ENCODE peak calls at places on chromosome 21, in six cellular contexts. L is A549, M is breast epithelium, X is heart left ventricle, J is right lobe of liver, Y is esophagus squamous epithelium. A is an unnamed sample.

GRCh38 chr21:43719748-43720538 is 1.0 kb downstream of the PDXK start:
- DNase-seq in Y (no peak), L (no peak), X (no peak), J (no peak), M (no peak), A (peak; percentile 35)

GRCh38 chr21:39938086-39938611 is 70.9 kb downstream of the PCP4 start:
- DNase-seq in L (no peak), M (no peak), J (no peak), X (no peak), Y (no peak), A (peak; percentile 36)

GRCh38 chr21:33642896-33643657 is 776 bp downstream of the ITSN1 start:
- DNase-seq in L (peak; percentile 12), Y (no peak), M (no peak), J (peak; percentile 51), X (peak; percentile 34), A (peak; percentile 19)

GRCh38 chr21:46038871-46039397 is 57.4 kb downstream of the COL6A1 start:
- DNase-seq in Y (no peak), M (no peak), L (no peak), X (peak; percentile 77), J (no peak), A (peak; percentile 63)

GRCh38 chr21:15001773-15002647 is 62.8 kb downstream of the NRIP1 start:
- DNase-seq in L (no peak), J (no peak), X (no peak), M (no peak), Y (no peak), A (no peak)

GRCh38 chr21:45142469-45142868 is 68.1 kb downstream of the ADARB1 start:
- DNase-seq in X (no peak), L (no peak), M (no peak), Y (no peak), J (no peak), A (peak; percentile 32)

GRCh38 chr21:34881894-34882371 is 167.2 kb downstream of the RUNX1 start:
- DNase-seq in X (no peak), J (no peak), Y (no peak), L (peak; percentile 57), M (no peak), A (no peak)

GRCh38 chr21:16821588-16821987 is 691.3 kb upstream of the CXADR start:
- DNase-seq in Y (no peak), M (no peak), L (no peak), X (no peak), J (no peak), A (no peak)

GRCh38 chr21:46078322-46078981 is 19.5 kb upstream of the COL6A2 start:
- DNase-seq in Y (no peak), X (peak; percentile 8), J (no peak), L (no peak), M (peak; percentile 37), A (peak; percentile 9)

GRCh38 chr21:43702785-43703067 is 16.2 kb upstream of the PDXK start:
- DNase-seq in Y (no peak), J (no peak), L (no peak), M (no peak), X (no peak), A (no peak)

GRCh38 chr21:34736116-34736870 is 67.5 kb downstream of the CLIC6 start:
- DNase-seq in Y (no peak), X (no peak), J (no peak), L (no peak), M (no peak), A (no peak)

GRCh38 chr21:46264046-46264689 is 21.2 kb downstream of the MCM3AP start:
- DNase-seq in M (no peak), L (no peak), X (no peak), Y (no peak), J (no peak), A (no peak)

GRCh38 chr21:15088483-15088882 is 23.7 kb upstream of the NRIP1 start:
- DNase-seq in M (no peak), X (no peak), L (no peak), Y (no peak), J (no peak), A (no peak)

GRCh38 chr21:42047821-42048613 is 23.1 kb upstream of the UMODL1 start:
- DNase-seq in J (no peak), Y (no peak), L (no peak), X (peak; percentile 64), M (no peak), A (peak; percentile 58)

GRCh38 chr21:42991992-42992740 is 17.8 kb downstream of the PKNOX1 start:
- DNase-seq in M (no peak), J (no peak), Y (no peak), L (no peak), X (peak; percentile 77), A (peak; percentile 23)

GRCh38 chr21:34524671-34525601 is 12.9 kb upstream of the KCNE1 start:
- DNase-seq in J (no peak), L (no peak), M (no peak), X (no peak), Y (no peak), A (peak; percentile 37)

GRCh38 chr21:18228060-18228739 is 16.4 kb upstream of the CHODL start:
- DNase-seq in X (no peak), L (no peak), J (no peak), M (no peak), Y (no peak), A (no peak)

GRCh38 chr21:22813201-22813600 is 1815.0 kb downstream of the NCAM2 start:
- DNase-seq in J (no peak), X (no peak), M (no peak), L (no peak), Y (no peak), A (no peak)

GRCh38 chr21:43703068-43703880 is 15.7 kb upstream of the PDXK start:
- DNase-seq in L (no peak), J (no peak), X (peak; percentile 58), M (no peak), Y (no peak), A (peak; percentile 79)

GRCh38 chr21:41816583-41817165 is 49.8 kb upstream of the RIPK4 start:
- DNase-seq in L (peak; percentile 40), M (peak; percentile 50), J (peak; percentile 71), Y (no peak), X (peak; percentile 51), A (peak; percentile 78)

GRCh38 chr21:17921579-17922530 is 102.7 kb upstream of the C21orf91 start:
- DNase-seq in L (no peak), J (no peak), M (no peak), Y (no peak), X (peak; percentile 23), A (no peak)

GRCh38 chr21:39715804-39716397 is 29.1 kb upstream of the IGSF5 start:
- DNase-seq in L (peak; percentile 36), J (peak; percentile 45), X (peak; percentile 29), M (no peak), Y (no peak), A (peak; percentile 80)

GRCh38 chr21:41663805-41664788 is 102.8 kb downstream of the RIPK4 start:
- DNase-seq in J (peak; percentile 82), X (no peak), Y (no peak), M (peak; percentile 31), L (peak; percentile 65), A (peak; percentile 24)

GRCh38 chr21:34794686-34795085 is 125.9 kb downstream of the CLIC6 start:
- DNase-seq in Y (no peak), X (no peak), L (no peak), J (no peak), M (no peak), A (no peak)

GRCh38 chr21:42262826-42263225 is 43.9 kb downstream of the ABCG1 start:
- DNase-seq in X (peak; percentile 78), L (peak; percentile 14), Y (no peak), M (peak; percentile 85), J (peak; percentile 79), A (peak; percentile 91)

GRCh38 chr21:43600642-43601397 is 58.5 kb downstream of the HSF2BP start:
- DNase-seq in L (peak; percentile 72), M (no peak), J (no peak), X (no peak), Y (no peak), A (no peak)

GRCh38 chr21:45622416-45623097 is 21.0 kb upstream of the PCBP3 start:
- DNase-seq in J (no peak), X (no peak), Y (no peak), L (no peak), M (peak; percentile 36), A (no peak)

GRCh38 chr21:17688912-17689874 is 76.5 kb upstream of the BTG3 start:
- DNase-seq in L (peak; percentile 59), X (peak; percentile 36), M (peak; percentile 71), J (no peak), Y (no peak), A (peak; percentile 18)

GRCh38 chr21:20729376-20729775 is 268.8 kb upstream of the NCAM2 start:
- DNase-seq in L (no peak), M (no peak), X (no peak), Y (no peak), J (no peak), A (no peak)

GRCh38 chr21:30320215-30320614 is at the start of gene KRTAP26-1:
- DNase-seq in J (no peak), M (no peak), X (no peak), L (no peak), Y (no peak), A (no peak)
- H3K9me3 ChIP-seq in J (no peaks in the 10 kb centered on the region), M (no peaks in the 10 kb centered on the region), X (no peaks in the 10 kb centered on the region), L (no peaks in the 10 kb centered on the region), Y (no peaks in the 10 kb centered on the region), A (no peaks in the 10 kb centered on the region)

GRCh38 chr21:38496224-38496623 is 2.1 kb downstream of the ERG start:
- DNase-seq in L (no peak), Y (no peak), X (no peak), J (no peak), M (no peak), A (no peak)

GRCh38 chr21:38498057-38498833 is at the start of gene ERG:
- DNase-seq in L (no peak), Y (no peak), M (no peak), J (peak; percentile 39), X (peak; percentile 39), A (no peak)

GRCh38 chr21:38503588-38503987 is 5.3 kb upstream of the ERG start:
- DNase-seq in M (no peak), Y (no peak), L (no peak), X (no peak), J (no peak), A (no peak)

GRCh38 chr21:38499296-38499695 is 1.0 kb upstream of the ERG start:
- DNase-seq in J (no peak), X (no peak), L (no peak), M (no peak), Y (no peak), A (no peak)

GRCh38 chr21:38500073-38500472 is 1.8 kb upstream of the ERG start:
- DNase-seq in L (no peak), X (no peak), J (no peak), Y (no peak), M (no peak), A (no peak)
- TF ChIP-seq POLR2A in L (no peak), X (no peak), J (no peak), Y (no peak), M (no peak), A (no peak)

GRCh38 chr21:29991624-29992023 is 51.8 kb upstream of the GRIK1 start:
- DNase-seq in J (no peak), L (no peak), M (no peak), X (no peak), Y (no peak), A (no peak)
- H3K9me3 ChIP-seq in J (no peaks in the 10 kb centered on the region), L (no peaks in the 10 kb centered on the region), M (no peaks in the 10 kb centered on the region), X (peaks cover 7% of the 10 kb centered on the region), Y (no peaks in the 10 kb centered on the region), A (no peaks in the 10 kb centered on the region)

DNA sequence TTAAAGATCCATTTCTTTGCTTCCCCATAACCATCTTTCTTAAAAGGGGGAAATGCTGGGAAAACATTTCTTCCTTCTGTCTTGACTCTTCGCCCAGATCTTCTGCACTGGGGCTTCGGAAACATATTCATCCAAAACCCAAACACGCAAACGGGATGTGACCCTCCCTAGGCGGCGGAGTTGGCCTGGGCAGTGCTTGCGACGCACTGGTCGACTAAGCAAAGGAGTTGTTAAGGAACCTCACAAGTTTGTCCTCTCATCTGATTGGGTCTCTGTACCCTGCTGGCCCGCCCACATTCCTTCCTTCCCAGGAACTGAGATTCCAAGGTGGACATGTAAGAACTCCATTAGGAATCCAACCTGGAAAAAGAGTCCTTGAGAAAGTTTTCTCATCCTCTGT is 2.5 kb downstream of the ADAMTS5 start:
- DNase-seq in M (peak; percentile 56), Y (no peak), L (no peak), J (no peak), X (peak; percentile 46), A (peak; percentile 11)
- TF ChIP-seq POLR2A in M (peak; percentile 78), Y (no peak), L (no peak), J (no peak), X (peak; percentile 42), A (no peak)